ENCODE peak calls at places on chromosomes 1 and 21, in nine cellular contexts. One of them, this sample, is unnamed.

GRCh38 chr1:153616885-153617428 is 832 bp upstream of the S100A14 start:
- DNase-seq in GM06990: no peak
- DNase-seq in BJ: no peak
- DNase-seq in GF-D8: no peak
- DNase-seq in H7: peak
- DNase-seq in OCI-LY7: no peak
- DNase-seq in T-helper 1 cell: no peak
- DNase-seq in NCI-H2029 treated with DMSO at 0.1 percent for 48 hours: peak
- DNase-seq in NCI-H69: no peak
- DNase-seq in this sample: no peak

GRCh38 chr1:206826409-206826808 is 39.0 kb upstream of the IL20 start:
- DNase-seq in GM06990: no peak
- DNase-seq in BJ: no peak
- DNase-seq in GF-D8: no peak
- DNase-seq in H7: no peak
- DNase-seq in OCI-LY7: no peak
- DNase-seq in T-helper 1 cell: no peak
- DNase-seq in NCI-H2029 treated with DMSO at 0.1 percent for 48 hours: no peak
- DNase-seq in NCI-H69: peak
- DNase-seq in this sample: no peak

GRCh38 chr1:200406161-200406797 is 3.6 kb downstream of the ZNF281 start:
- DNase-seq in GM06990: no peak
- DNase-seq in BJ: no peak
- DNase-seq in GF-D8: no peak
- DNase-seq in H7: no peak
- DNase-seq in OCI-LY7: no peak
- DNase-seq in T-helper 1 cell: no peak
- DNase-seq in NCI-H2029 treated with DMSO at 0.1 percent for 48 hours: no peak
- DNase-seq in NCI-H69: no peak
- DNase-seq in this sample: no peak

GRCh38 chr21:34994646-34995631 is 54.2 kb downstream of the RUNX1 start:
- DNase-seq in GM06990: no peak
- DNase-seq in BJ: no peak
- DNase-seq in GF-D8: no peak
- DNase-seq in H7: no peak
- DNase-seq in OCI-LY7: no peak
- DNase-seq in T-helper 1 cell: no peak
- DNase-seq in NCI-H2029 treated with DMSO at 0.1 percent for 48 hours: no peak
- DNase-seq in NCI-H69: no peak
- DNase-seq in this sample: no peak

GRCh38 chr1:233544304-233544703 is 69.6 kb upstream of the KCNK1 start:
- DNase-seq in GM06990: no peak
- DNase-seq in BJ: no peak
- DNase-seq in GF-D8: no peak
- DNase-seq in H7: no peak
- DNase-seq in OCI-LY7: no peak
- DNase-seq in T-helper 1 cell: no peak
- DNase-seq in NCI-H2029 treated with DMSO at 0.1 percent for 48 hours: no peak
- DNase-seq in NCI-H69: no peak
- DNase-seq in this sample: no peak

GRCh38 chr1:32729254-32730046 is 26.9 kb upstream of the SYNC start:
- DNase-seq in GM06990: no peak
- DNase-seq in BJ: no peak
- DNase-seq in GF-D8: no peak
- DNase-seq in H7: peak
- DNase-seq in OCI-LY7: no peak
- DNase-seq in T-helper 1 cell: no peak
- DNase-seq in NCI-H2029 treated with DMSO at 0.1 percent for 48 hours: no peak
- DNase-seq in NCI-H69: peak
- DNase-seq in this sample: no peak

GRCh38 chr1:211323156-211324063 is 3.2 kb upstream of the TRAF5 start:
- DNase-seq in GM06990: no peak
- DNase-seq in BJ: no peak
- DNase-seq in GF-D8: no peak
- DNase-seq in H7: peak
- DNase-seq in OCI-LY7: peak
- DNase-seq in T-helper 1 cell: no peak
- DNase-seq in NCI-H2029 treated with DMSO at 0.1 percent for 48 hours: peak
- DNase-seq in NCI-H69: peak
- DNase-seq in this sample: peak

GRCh38 chr1:23591460-23592208 is 32.3 kb upstream of the ID3 start:
- DNase-seq in GM06990: peak
- DNase-seq in BJ: no peak
- DNase-seq in GF-D8: no peak
- DNase-seq in H7: no peak
- DNase-seq in OCI-LY7: peak
- DNase-seq in T-helper 1 cell: no peak
- DNase-seq in NCI-H2029 treated with DMSO at 0.1 percent for 48 hours: no peak
- DNase-seq in NCI-H69: peak
- DNase-seq in this sample: no peak

GRCh38 chr1:159889821-159890252 is 10.1 kb downstream of the CFAP45 start:
- DNase-seq in GM06990: peak
- DNase-seq in BJ: peak
- DNase-seq in GF-D8: peak
- DNase-seq in H7: no peak
- DNase-seq in OCI-LY7: peak
- DNase-seq in T-helper 1 cell: no peak
- DNase-seq in NCI-H2029 treated with DMSO at 0.1 percent for 48 hours: no peak
- DNase-seq in NCI-H69: peak
- DNase-seq in this sample: peak

GRCh38 chr1:30716646-30717045 is 6.7 kb downstream of the MATN1 start:
- DNase-seq in GM06990: no peak
- DNase-seq in BJ: no peak
- DNase-seq in GF-D8: no peak
- DNase-seq in H7: no peak
- DNase-seq in OCI-LY7: no peak
- DNase-seq in T-helper 1 cell: no peak
- DNase-seq in NCI-H2029 treated with DMSO at 0.1 percent for 48 hours: no peak
- DNase-seq in NCI-H69: no peak
- DNase-seq in this sample: no peak

GRCh38 chr1:64834734-64835133 is 89.9 kb downstream of the RAVER2 start:
- DNase-seq in GM06990: no peak
- DNase-seq in BJ: peak
- DNase-seq in GF-D8: no peak
- DNase-seq in H7: no peak
- DNase-seq in OCI-LY7: no peak
- DNase-seq in T-helper 1 cell: no peak
- DNase-seq in NCI-H2029 treated with DMSO at 0.1 percent for 48 hours: no peak
- DNase-seq in NCI-H69: no peak
- DNase-seq in this sample: no peak

GRCh38 chr1:53619811-53620619 is 118.9 kb downstream of the GLIS1 start:
- DNase-seq in GM06990: no peak
- DNase-seq in BJ: no peak
- DNase-seq in GF-D8: no peak
- DNase-seq in H7: peak
- DNase-seq in OCI-LY7: no peak
- DNase-seq in T-helper 1 cell: no peak
- DNase-seq in NCI-H2029 treated with DMSO at 0.1 percent for 48 hours: no peak
- DNase-seq in NCI-H69: no peak
- DNase-seq in this sample: no peak

GRCh38 chr1:59128784-59129227 is 168.1 kb upstream of the FGGY start:
- DNase-seq in GM06990: no peak
- DNase-seq in BJ: peak
- DNase-seq in GF-D8: no peak
- DNase-seq in H7: no peak
- DNase-seq in OCI-LY7: no peak
- DNase-seq in T-helper 1 cell: no peak
- DNase-seq in NCI-H2029 treated with DMSO at 0.1 percent for 48 hours: no peak
- DNase-seq in NCI-H69: no peak
- DNase-seq in this sample: peak

GRCh38 chr1:173451981-173452380 is 25.2 kb upstream of the PRDX6 start:
- DNase-seq in GM06990: no peak
- DNase-seq in BJ: no peak
- DNase-seq in GF-D8: no peak
- DNase-seq in H7: no peak
- DNase-seq in OCI-LY7: no peak
- DNase-seq in T-helper 1 cell: no peak
- DNase-seq in NCI-H2029 treated with DMSO at 0.1 percent for 48 hours: peak
- DNase-seq in NCI-H69: no peak
- DNase-seq in this sample: no peak

This sample was measured in mesendoderm.